ENCODE peak calls at places on chromosomes 7 and 10, in six cellular contexts. U is A549, M is K562, V is HepG2, Z is GM12878, X is endothelial cell of umbilical vein. W is an unnamed sample.
A peak's percentile ranks its signal among the peaks of the same experiment; 100 is the strongest.

GRCh38 chr7:148701414-148701813 is 2.7 kb downstream of the CUL1 start:
- DNase-seq in U (peak; percentile 20), M (no peak), V (no peak), Z (no peak), X (peak; percentile 13), W (peak; percentile 52)

GRCh38 chr10:90871279-90871760 is 454 bp upstream of the RPP30 start:
- DNase-seq in U (peak; percentile 89), M (peak; percentile 71), V (peak; percentile 64), Z (peak; percentile 17), X (peak; percentile 90), W (peak; percentile 85)

GRCh38 chr10:107623292-107623691 is 458.8 kb upstream of the SORCS1 start:
- DNase-seq in U (no peak), M (no peak), V (no peak), Z (no peak), X (no peak), W (no peak)

GRCh38 chr7:158103378-158103777 is 484.2 kb downstream of the PTPRN2 start:
- DNase-seq in U (no peak), M (no peak), V (no peak), Z (no peak), X (no peak), W (no peak)

GRCh38 chr7:80918406-80918805 is 445 bp downstream of the SEMA3C start:
- DNase-seq in U (peak; percentile 36), M (no peak), V (no peak), Z (no peak), X (no peak), W (peak; percentile 12)

GRCh38 chr10:79129361-79129997 is 60.7 kb downstream of the ZMIZ1 start:
- DNase-seq in U (no peak), M (peak; percentile 67), V (peak; percentile 45), Z (no peak), X (peak; percentile 75), W (peak; percentile 81)

GRCh38 chr7:103870664-103871063 is 118.8 kb downstream of the RELN start:
- DNase-seq in U (no peak), M (no peak), V (no peak), Z (no peak), X (no peak), W (no peak)

GRCh38 chr10:43962346-43963191 is 313.9 kb upstream of the ZNF32 start:
- DNase-seq in U (no peak), M (no peak), V (no peak), Z (no peak), X (no peak), W (no peak)

GRCh38 chr10:107072786-107073185 is 91.7 kb downstream of the SORCS1 start:
- DNase-seq in U (no peak), M (no peak), V (no peak), Z (no peak), X (no peak), W (no peak)

GRCh38 chr7:49089717-49090116 is 165.4 kb downstream of the CDC14C start:
- DNase-seq in U (no peak), M (no peak), V (no peak), Z (no peak), X (no peak), W (no peak)
- H3K4me3 ChIP-seq in U (no peak overlapping the region), M (no peak overlapping the region), V (no peak overlapping the region), Z (no peak overlapping the region), X (no peak overlapping the region), W (no peak overlapping the region)

DNA sequence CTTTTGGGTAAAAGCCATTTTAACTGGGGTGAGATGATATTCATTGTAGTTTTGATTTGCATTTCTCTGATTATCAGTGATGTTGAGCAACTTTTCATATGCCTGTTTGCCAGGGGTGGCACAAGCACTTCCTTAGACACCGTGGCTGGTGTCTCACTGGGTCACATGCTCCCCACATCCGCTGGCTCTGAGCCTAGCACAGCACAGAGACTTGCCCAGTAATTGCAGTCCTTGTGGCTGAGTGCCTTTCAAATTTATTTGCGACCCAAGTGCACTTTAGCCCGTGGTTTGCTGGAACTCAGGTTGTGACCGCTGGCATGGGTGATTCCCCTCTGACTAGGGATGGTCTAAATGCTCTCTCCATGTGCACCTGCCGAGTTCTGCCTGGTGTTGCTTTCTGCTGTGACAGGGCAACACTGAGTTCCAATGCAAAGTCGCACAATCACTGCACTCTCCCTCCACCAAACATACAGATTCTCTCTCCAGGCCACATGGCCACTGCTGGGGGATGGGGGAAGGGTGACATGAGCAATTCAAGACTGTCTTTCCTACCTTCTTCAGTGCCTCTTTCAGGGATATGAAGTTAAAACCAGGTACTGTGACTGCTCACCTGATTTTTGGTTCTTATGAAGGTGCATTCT is 66.5 kb downstream of the ZNF277 start:
- DNase-seq in U (no peak), M (no peak), V (no peak), Z (no peak), X (no peak), W (peak; percentile 49)
- TF ChIP-seq MYC in U (no peak), M (no peak), V (no peak), Z (no peak), X (no peak), W (no peak)

GRCh38 chr10:70974920-70975319 is 86.6 kb upstream of the PCBD1 start:
- DNase-seq in U (no peak), M (no peak), V (no peak), Z (no peak), X (no peak), W (no peak)
- TF ChIP-seq MAX in U (no peak), M (no peak), V (no peak), Z (no peak), X (no peak), W (no peak)

GRCh38 chr7:1670894-1671875 is 1.1 kb downstream of the ELFN1 start:
- DNase-seq in U (no peak), M (no peak), V (no peak), Z (no peak), X (no peak), W (peak; percentile 25)
- H3K4me3 ChIP-seq in U (peak overlapping the region; percentile 55), M (no peak overlapping the region), V (no peak overlapping the region), Z (no peak overlapping the region), X (no peak overlapping the region), W (no peak overlapping the region)

GRCh38 chr7:135367114-135367513 is 133.5 kb downstream of the STRA8 start:
- DNase-seq in U (peak; percentile 37), M (no peak), V (peak; percentile 54), Z (no peak), X (no peak), W (no peak)
- TF ChIP-seq MYC in U (no peak), M (no peak), V (no peak), Z (no peak), X (no peak), W (no peak)

DNA sequence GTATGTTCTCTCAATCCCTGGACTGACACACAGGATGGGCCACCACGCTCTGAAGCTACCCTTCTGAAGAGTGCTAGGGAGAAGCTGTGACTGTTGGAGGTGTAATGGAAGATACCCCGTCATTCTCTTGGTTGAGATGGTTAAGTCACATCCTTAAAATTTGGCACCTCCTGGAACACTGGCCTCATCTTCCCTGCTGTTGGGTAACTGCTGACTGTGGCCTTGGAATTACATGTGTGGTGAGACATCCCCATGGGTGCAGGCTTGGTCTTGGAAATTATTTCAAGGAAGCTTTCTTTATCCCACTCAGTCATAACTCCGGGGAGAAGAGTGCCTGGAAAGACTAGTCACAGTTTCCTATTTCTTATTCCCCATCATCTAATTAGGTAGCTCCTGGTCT is 62.0 kb downstream of the LRMDA start:
- DNase-seq in U (no peak), M (no peak), V (no peak), Z (no peak), X (no peak), W (no peak)
- TF ChIP-seq MAX in U (no peak), M (no peak), V (no peak), Z (no peak), X (no peak), W (no peak)

GRCh38 chr7:139232893-139233292 is 1.9 kb downstream of the UBN2 start:
- DNase-seq in U (no peak), M (no peak), V (no peak), Z (no peak), X (peak; percentile 12), W (peak; percentile 12)
- H3K4me3 ChIP-seq in U (peak overlapping the region; percentile 78), M (peak overlapping the region; percentile 92), V (peak overlapping the region; percentile 98), Z (peak overlapping the region; percentile 37), X (no peak overlapping the region), W (peak overlapping the region; percentile 70)

DNA sequence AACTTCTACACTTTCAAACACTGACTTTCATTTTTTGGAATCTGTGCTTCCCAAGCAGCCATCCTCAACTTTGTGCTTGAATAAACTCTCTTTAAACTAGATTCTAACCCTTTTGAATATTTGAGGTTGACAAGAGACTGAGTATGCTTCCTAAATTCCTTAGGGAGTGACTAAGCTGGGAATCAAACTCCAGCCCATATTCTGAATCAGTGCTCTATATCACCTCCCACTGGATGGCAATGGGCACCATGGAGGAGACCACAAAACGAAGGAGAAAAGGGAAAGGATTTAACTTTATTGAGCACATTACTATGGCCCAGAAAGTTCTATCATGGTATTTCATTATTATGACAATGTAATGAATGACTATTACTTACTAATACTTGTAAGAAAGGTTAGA is 17.2 kb upstream of the SLC26A4 start:
- DNase-seq in U (no peak), M (no peak), V (no peak), Z (no peak), X (no peak), W (no peak)
- TF ChIP-seq MYC in U (no peak), M (no peak), V (no peak), Z (no peak), X (no peak), W (no peak)

W was measured in NB4.